ENCODE peak calls at places on chromosomes 4 and X, in ten cellular contexts. A is NCI-H1092 treated with DMSO at 0.1 percent for 48 hours; Q is activated CD4-positive, alpha-beta T cell treated with anti-CD3 and anti-CD28 coated beads for 4 hours; N is HT-29; P is activated T-cell treated with anti-CD3 and anti-CD28 coated beads for 1 hour; S is choroid plexus epithelial cell; U is HEK293T; Y is amniotic epithelial cell; F is stimulated activated naive B cell treated with anti-CD40 and anti-IgM and Interleukin-4, amounts not matched to agents 10 μg/mL and 1 μg/mL and 100 μg/mL, for 72 hours; H is stromal cell of bone marrow. V is an unnamed sample.

GRCh38 chr4:5568931-5569330 is 139.4 kb downstream of the EVC2 start:
- DNase-seq in A (no peak), Q (no peak), N (no peak), P (no peak), S (no peak), U (no peak), Y (no peak), F (no peak), H (no peak), V (no peak)

GRCh38 chrX:1451676-1452496 is 823 bp downstream of the ASMTL start:
- DNase-seq in A (no peak), Q (no peak), N (no peak), P (no peak), S (no peak), U (no peak), Y (no peak), F (peak; percentile 39), H (no peak), V (no peak)

GRCh38 chr4:3291411-3291968 is 1.3 kb upstream of the RGS12 start:
- DNase-seq in A (peak; percentile 34), Q (no peak), N (peak; percentile 51), P (no peak), S (no peak), U (no peak), Y (no peak), F (no peak), H (no peak), V (no peak)

GRCh38 chr4:184911310-184911709 is 85.5 kb upstream of the ACSL1 start:
- DNase-seq in A (no peak), Q (no peak), N (no peak), P (no peak), S (peak; percentile 71), U (no peak), Y (peak; percentile 87), F (no peak), H (peak; percentile 34), V (no peak)

GRCh38 chr4:153265311-153266047 is 61.2 kb downstream of the TRIM2 start:
- DNase-seq in A (no peak), Q (no peak), N (no peak), P (no peak), S (no peak), U (no peak), Y (peak; percentile 49), F (no peak), H (no peak), V (no peak)

GRCh38 chr4:51844157-51845054 is 1.5 kb downstream of the DCUN1D4 start:
- DNase-seq in A (peak; percentile 85), Q (peak; percentile 76), N (peak; percentile 93), P (peak; percentile 68), S (peak; percentile 95), U (peak; percentile 75), Y (peak; percentile 94), F (peak; percentile 77), H (peak; percentile 86), V (peak; percentile 91)

GRCh38 chr4:140851032-140851636 is 94.9 kb upstream of the TBC1D9 start:
- DNase-seq in A (peak; percentile 68), Q (no peak), N (peak; percentile 80), P (no peak), S (peak; percentile 80), U (peak; percentile 66), Y (peak; percentile 47), F (peak; percentile 43), H (peak; percentile 42), V (peak; percentile 67)

GRCh38 chr4:742742-743311 is 37.2 kb downstream of the PCGF3 start:
- DNase-seq in A (no peak), Q (peak; percentile 77), N (peak; percentile 64), P (peak; percentile 77), S (peak; percentile 73), U (peak; percentile 94), Y (no peak), F (peak; percentile 52), H (no peak), V (peak; percentile 64)

GRCh38 chr4:108333353-108333920 is 164.7 kb upstream of the LEF1 start:
- DNase-seq in A (no peak), Q (no peak), N (no peak), P (no peak), S (no peak), U (no peak), Y (no peak), F (no peak), H (no peak), V (no peak)

GRCh38 chr4:140014284-140014683 is 139.7 kb downstream of the MAML3 start:
- DNase-seq in A (no peak), Q (no peak), N (no peak), P (no peak), S (no peak), U (no peak), Y (no peak), F (no peak), H (no peak), V (no peak)

GRCh38 chrX:115625577-115626301 is 64.8 kb downstream of the PLS3 start:
- DNase-seq in A (no peak), Q (no peak), N (no peak), P (no peak), S (peak; percentile 69), U (no peak), Y (peak; percentile 85), F (no peak), H (peak; percentile 62), V (no peak)

GRCh38 chr4:56619160-56619559 is 61.9 kb downstream of the HOPX start:
- DNase-seq in A (no peak), Q (no peak), N (no peak), P (no peak), S (peak; percentile 73), U (no peak), Y (peak; percentile 29), F (no peak), H (no peak), V (no peak)

GRCh38 chr4:114250439-114250891 is 271.0 kb upstream of the ARSJ start:
- DNase-seq in A (no peak), Q (no peak), N (no peak), P (no peak), S (peak; percentile 41), U (no peak), Y (no peak), F (no peak), H (no peak), V (no peak)

GRCh38 chr4:25865586-25865985 is 2.8 kb upstream of the SEL1L3 start:
- DNase-seq in A (no peak), Q (no peak), N (peak; percentile 72), P (no peak), S (no peak), U (peak; percentile 15), Y (no peak), F (no peak), H (no peak), V (no peak)

GRCh38 chr4:3640587-3640962 is 108.4 kb upstream of the LRPAP1 start:
- DNase-seq in A (no peak), Q (no peak), N (no peak), P (no peak), S (no peak), U (no peak), Y (no peak), F (no peak), H (no peak), V (no peak)

GRCh38 chr4:101708640-101709039 is 81.9 kb upstream of the BANK1 start:
- DNase-seq in A (no peak), Q (no peak), N (peak; percentile 7), P (no peak), S (no peak), U (no peak), Y (no peak), F (no peak), H (no peak), V (no peak)

GRCh38 chr4:164596318-164596878 is 157.5 kb upstream of the SMIM31 start:
- DNase-seq in A (no peak), Q (no peak), N (no peak), P (no peak), S (no peak), U (no peak), Y (no peak), F (no peak), H (no peak), V (no peak)

GRCh38 chrX:150730719-150731118 is 37.5 kb downstream of the MTMR1 start:
- DNase-seq in A (no peak), Q (no peak), N (no peak), P (no peak), S (no peak), U (no peak), Y (no peak), F (no peak), H (peak; percentile 48), V (no peak)

GRCh38 chr4:95044204-95044848 is 286.6 kb downstream of the BMPR1B start:
- DNase-seq in A (no peak), Q (no peak), N (no peak), P (no peak), S (no peak), U (peak; percentile 48), Y (no peak), F (no peak), H (no peak), V (no peak)

GRCh38 chrX:17361620-17362019 is 13.4 kb upstream of the NHS start:
- DNase-seq in A (no peak), Q (no peak), N (peak; percentile 44), P (no peak), S (peak; percentile 2), U (peak; percentile 57), Y (no peak), F (no peak), H (no peak), V (peak; percentile 12)

GRCh38 chr4:139763205-139763604 is 97.6 kb downstream of the MGST2 start:
- DNase-seq in A (no peak), Q (no peak), N (no peak), P (no peak), S (no peak), U (no peak), Y (no peak), F (no peak), H (no peak), V (no peak)

GRCh38 chrX:111041018-111041462 is 55.0 kb upstream of the PAK3 start:
- DNase-seq in A (no peak), Q (no peak), N (no peak), P (no peak), S (peak; percentile 44), U (no peak), Y (peak; percentile 94), F (no peak), H (peak; percentile 89), V (no peak)

GRCh38 chrX:97402903-97403302 is 519.2 kb downstream of the RPA4 start:
- DNase-seq in A (no peak), Q (no peak), N (no peak), P (no peak), S (no peak), U (no peak), Y (no peak), F (no peak), H (no peak), V (no peak)